ENCODE peak calls at places on chromosomes 7 and 10, in ten cellular contexts. One of them, this sample, is unnamed.

GRCh38 chr7:22884911-22885823 is 62.5 kb upstream of the TOMM7 start:
- DNase-seq in uterus: no peak
- DNase-seq in ovary: no peak
- DNase-seq in glutamatergic neuron: no peak
- DNase-seq in foreskin fibroblast: no peak
- DNase-seq in endothelial cell of umbilical vein: no peak
- DNase-seq in lower leg skin: no peak
- DNase-seq in astrocyte of the spinal cord: no peak
- DNase-seq in AG10803: no peak
- DNase-seq in psoas muscle: no peak
- DNase-seq in this sample: peak; percentile 22

GRCh38 chr7:40733578-40733977 is 598.8 kb downstream of the SUGCT start:
- DNase-seq in endothelial cell of umbilical vein: peak; percentile 52
- DNase-seq in ovary: no peak
- DNase-seq in AG10803: no peak
- DNase-seq in glutamatergic neuron: no peak
- DNase-seq in psoas muscle: no peak
- DNase-seq in foreskin fibroblast: no peak
- DNase-seq in lower leg skin: no peak
- DNase-seq in astrocyte of the spinal cord: no peak
- DNase-seq in uterus: no peak
- DNase-seq in this sample: no peak

GRCh38 chr7:55474944-55475911 is 97.1 kb downstream of the VOPP1 start:
- DNase-seq in uterus: no peak
- DNase-seq in glutamatergic neuron: no peak
- DNase-seq in ovary: no peak
- DNase-seq in astrocyte of the spinal cord: no peak
- DNase-seq in AG10803: no peak
- DNase-seq in endothelial cell of umbilical vein: no peak
- DNase-seq in psoas muscle: no peak
- DNase-seq in lower leg skin: peak; percentile 56
- DNase-seq in foreskin fibroblast: no peak
- DNase-seq in this sample: no peak

GRCh38 chr7:81519886-81520285 is 250.0 kb downstream of the HGF start:
- DNase-seq in AG10803: no peak
- DNase-seq in glutamatergic neuron: no peak
- DNase-seq in ovary: no peak
- DNase-seq in psoas muscle: no peak
- DNase-seq in lower leg skin: no peak
- DNase-seq in uterus: no peak
- DNase-seq in foreskin fibroblast: no peak
- DNase-seq in endothelial cell of umbilical vein: no peak
- DNase-seq in astrocyte of the spinal cord: no peak
- DNase-seq in this sample: peak; percentile 15

GRCh38 chr10:106185991-106186390 is 978.5 kb downstream of the SORCS1 start:
- DNase-seq in glutamatergic neuron: no peak
- DNase-seq in AG10803: peak; percentile 69
- DNase-seq in endothelial cell of umbilical vein: no peak
- DNase-seq in uterus: no peak
- DNase-seq in psoas muscle: no peak
- DNase-seq in astrocyte of the spinal cord: no peak
- DNase-seq in lower leg skin: no peak
- DNase-seq in ovary: no peak
- DNase-seq in foreskin fibroblast: peak; percentile 38
- DNase-seq in this sample: peak; percentile 20

GRCh38 chr7:151249034-151249731 is 689 bp upstream of the SMARCD3 start:
- DNase-seq in lower leg skin: peak; percentile 93
- DNase-seq in astrocyte of the spinal cord: peak; percentile 63
- DNase-seq in uterus: no peak
- DNase-seq in psoas muscle: peak; percentile 90
- DNase-seq in glutamatergic neuron: peak; percentile 46
- DNase-seq in foreskin fibroblast: peak; percentile 59
- DNase-seq in endothelial cell of umbilical vein: peak; percentile 56
- DNase-seq in ovary: peak; percentile 72
- DNase-seq in AG10803: peak; percentile 73
- DNase-seq in this sample: peak; percentile 35

GRCh38 chr10:50861370-50861769 is 24.1 kb downstream of the A1CF start:
- DNase-seq in endothelial cell of umbilical vein: no peak
- DNase-seq in uterus: no peak
- DNase-seq in ovary: no peak
- DNase-seq in psoas muscle: no peak
- DNase-seq in foreskin fibroblast: no peak
- DNase-seq in lower leg skin: no peak
- DNase-seq in AG10803: no peak
- DNase-seq in astrocyte of the spinal cord: no peak
- DNase-seq in glutamatergic neuron: no peak
- DNase-seq in this sample: no peak

GRCh38 chr7:143416565-143417149 is 8.0 kb upstream of the EPHA1 start:
- DNase-seq in ovary: no peak
- DNase-seq in lower leg skin: no peak
- DNase-seq in astrocyte of the spinal cord: peak; percentile 59
- DNase-seq in uterus: no peak
- DNase-seq in AG10803: peak; percentile 45
- DNase-seq in psoas muscle: no peak
- DNase-seq in glutamatergic neuron: no peak
- DNase-seq in foreskin fibroblast: peak; percentile 37
- DNase-seq in endothelial cell of umbilical vein: peak; percentile 56
- DNase-seq in this sample: peak; percentile 69

GRCh38 chr10:122468923-122469781 is 7.8 kb downstream of the HTRA1 start:
- DNase-seq in ovary: peak; percentile 68
- DNase-seq in uterus: peak; percentile 76
- DNase-seq in glutamatergic neuron: no peak
- DNase-seq in lower leg skin: peak; percentile 94
- DNase-seq in foreskin fibroblast: peak; percentile 96
- DNase-seq in AG10803: peak; percentile 99
- DNase-seq in endothelial cell of umbilical vein: peak; percentile 64
- DNase-seq in astrocyte of the spinal cord: peak; percentile 90
- DNase-seq in psoas muscle: no peak
- DNase-seq in this sample: peak; percentile 100

GRCh38 chr10:99827906-99828305 is 45.5 kb downstream of the ABCC2 start:
- DNase-seq in uterus: no peak
- DNase-seq in psoas muscle: no peak
- DNase-seq in foreskin fibroblast: peak; percentile 50
- DNase-seq in astrocyte of the spinal cord: peak; percentile 33
- DNase-seq in ovary: no peak
- DNase-seq in glutamatergic neuron: no peak
- DNase-seq in lower leg skin: no peak
- DNase-seq in endothelial cell of umbilical vein: no peak
- DNase-seq in AG10803: no peak
- DNase-seq in this sample: peak; percentile 76

GRCh38 chr10:120517196-120517595 is 60.2 kb downstream of the PLPP4 start:
- DNase-seq in astrocyte of the spinal cord: no peak
- DNase-seq in endothelial cell of umbilical vein: no peak
- DNase-seq in psoas muscle: no peak
- DNase-seq in glutamatergic neuron: no peak
- DNase-seq in ovary: no peak
- DNase-seq in uterus: no peak
- DNase-seq in foreskin fibroblast: no peak
- DNase-seq in lower leg skin: no peak
- DNase-seq in AG10803: no peak
- DNase-seq in this sample: no peak

GRCh38 chr7:27235387-27236052 is 7.1 kb upstream of the EVX1 start:
- DNase-seq in astrocyte of the spinal cord: no peak
- DNase-seq in foreskin fibroblast: no peak
- DNase-seq in uterus: peak; percentile 42
- DNase-seq in endothelial cell of umbilical vein: no peak
- DNase-seq in lower leg skin: peak; percentile 87
- DNase-seq in ovary: no peak
- DNase-seq in psoas muscle: peak; percentile 79
- DNase-seq in glutamatergic neuron: peak; percentile 85
- DNase-seq in AG10803: peak; percentile 17
- DNase-seq in this sample: peak; percentile 28

GRCh38 chr10:123323884-123324283 is 169.7 kb downstream of the BUB3 start:
- DNase-seq in foreskin fibroblast: no peak
- DNase-seq in psoas muscle: no peak
- DNase-seq in lower leg skin: no peak
- DNase-seq in astrocyte of the spinal cord: no peak
- DNase-seq in AG10803: no peak
- DNase-seq in glutamatergic neuron: no peak
- DNase-seq in uterus: no peak
- DNase-seq in endothelial cell of umbilical vein: no peak
- DNase-seq in ovary: no peak
- DNase-seq in this sample: no peak

GRCh38 chr7:149285581-149285975 is 23.6 kb downstream of the ZNF783 start:
- DNase-seq in endothelial cell of umbilical vein: peak; percentile 34
- DNase-seq in foreskin fibroblast: peak; percentile 17
- DNase-seq in lower leg skin: peak; percentile 87
- DNase-seq in glutamatergic neuron: no peak
- DNase-seq in uterus: no peak
- DNase-seq in AG10803: peak; percentile 16
- DNase-seq in ovary: peak; percentile 54
- DNase-seq in psoas muscle: no peak
- DNase-seq in astrocyte of the spinal cord: peak; percentile 13
- DNase-seq in this sample: peak; percentile 27

GRCh38 chr7:158541330-158542010 is 46.2 kb downstream of the PTPRN2 start:
- DNase-seq in foreskin fibroblast: no peak
- DNase-seq in ovary: no peak
- DNase-seq in astrocyte of the spinal cord: no peak
- DNase-seq in glutamatergic neuron: no peak
- DNase-seq in endothelial cell of umbilical vein: no peak
- DNase-seq in psoas muscle: no peak
- DNase-seq in AG10803: no peak
- DNase-seq in uterus: no peak
- DNase-seq in lower leg skin: no peak
- DNase-seq in this sample: no peak

GRCh38 chr7:25846722-25847121 is 305.3 kb upstream of the NFE2L3 start:
- DNase-seq in uterus: peak; percentile 92
- DNase-seq in AG10803: peak; percentile 65
- DNase-seq in astrocyte of the spinal cord: peak; percentile 85
- DNase-seq in foreskin fibroblast: peak; percentile 82
- DNase-seq in ovary: peak; percentile 73
- DNase-seq in endothelial cell of umbilical vein: peak; percentile 97
- DNase-seq in lower leg skin: peak; percentile 88
- DNase-seq in psoas muscle: peak; percentile 88
- DNase-seq in glutamatergic neuron: no peak
- DNase-seq in this sample: peak; percentile 94

GRCh38 chr10:75404335-75405200 is 3.0 kb upstream of the ZNF503 start:
- DNase-seq in lower leg skin: no peak
- DNase-seq in psoas muscle: no peak
- DNase-seq in glutamatergic neuron: no peak
- DNase-seq in ovary: peak; percentile 78
- DNase-seq in AG10803: no peak
- DNase-seq in endothelial cell of umbilical vein: no peak
- DNase-seq in foreskin fibroblast: no peak
- DNase-seq in astrocyte of the spinal cord: no peak
- DNase-seq in uterus: peak; percentile 55
- DNase-seq in this sample: no peak
- TF ChIP-seq CTCF in lower leg skin: no peak
- TF ChIP-seq CTCF in psoas muscle: no peak
- TF ChIP-seq CTCF in glutamatergic neuron: no peak
- TF ChIP-seq CTCF in ovary: no peak
- TF ChIP-seq CTCF in AG10803: no peak
- TF ChIP-seq CTCF in endothelial cell of umbilical vein: no peak
- TF ChIP-seq CTCF in foreskin fibroblast: no peak
- TF ChIP-seq CTCF in astrocyte of the spinal cord: no peak
- TF ChIP-seq CTCF in uterus: no peak
- TF ChIP-seq CTCF in this sample: no peak

GRCh38 chr7:147547252-147547897 is 1043.2 kb upstream of the C7orf33 start:
- DNase-seq in endothelial cell of umbilical vein: no peak
- DNase-seq in uterus: no peak
- DNase-seq in AG10803: peak; percentile 18
- DNase-seq in lower leg skin: no peak
- DNase-seq in astrocyte of the spinal cord: peak; percentile 9
- DNase-seq in ovary: no peak
- DNase-seq in psoas muscle: no peak
- DNase-seq in glutamatergic neuron: peak; percentile 39
- DNase-seq in foreskin fibroblast: no peak
- DNase-seq in this sample: peak; percentile 38
- TF ChIP-seq CTCF in endothelial cell of umbilical vein: no peak
- TF ChIP-seq CTCF in uterus: no peak
- TF ChIP-seq CTCF in AG10803: peak; percentile 44
- TF ChIP-seq CTCF in lower leg skin: no peak
- TF ChIP-seq CTCF in astrocyte of the spinal cord: peak; percentile 53
- TF ChIP-seq CTCF in ovary: no peak
- TF ChIP-seq CTCF in psoas muscle: no peak
- TF ChIP-seq CTCF in glutamatergic neuron: peak; percentile 41
- TF ChIP-seq CTCF in foreskin fibroblast: peak; percentile 27
- TF ChIP-seq CTCF in this sample: peak; percentile 55

GRCh38 chr10:18238875-18239485 is 98.8 kb downstream of the CACNB2 start:
- DNase-seq in uterus: no peak
- DNase-seq in lower leg skin: no peak
- DNase-seq in astrocyte of the spinal cord: peak; percentile 55
- DNase-seq in ovary: no peak
- DNase-seq in AG10803: peak; percentile 69
- DNase-seq in foreskin fibroblast: peak; percentile 53
- DNase-seq in psoas muscle: no peak
- DNase-seq in endothelial cell of umbilical vein: peak; percentile 26
- DNase-seq in glutamatergic neuron: no peak
- DNase-seq in this sample: peak; percentile 74
- TF ChIP-seq CTCF in uterus: peak; percentile 79
- TF ChIP-seq CTCF in lower leg skin: no peak
- TF ChIP-seq CTCF in astrocyte of the spinal cord: peak; percentile 75
- TF ChIP-seq CTCF in ovary: peak; percentile 50
- TF ChIP-seq CTCF in AG10803: peak; percentile 77
- TF ChIP-seq CTCF in foreskin fibroblast: peak; percentile 69
- TF ChIP-seq CTCF in psoas muscle: peak; percentile 39
- TF ChIP-seq CTCF in endothelial cell of umbilical vein: peak; percentile 37
- TF ChIP-seq CTCF in glutamatergic neuron: peak; percentile 69
- TF ChIP-seq CTCF in this sample: peak; percentile 76

GRCh38 chr10:70671229-70671588 is 1.1 kb upstream of the ADAMTS14 start:
- DNase-seq in AG10803: no peak
- DNase-seq in foreskin fibroblast: no peak
- DNase-seq in glutamatergic neuron: no peak
- DNase-seq in endothelial cell of umbilical vein: no peak
- DNase-seq in astrocyte of the spinal cord: no peak
- DNase-seq in lower leg skin: no peak
- DNase-seq in ovary: no peak
- DNase-seq in uterus: no peak
- DNase-seq in psoas muscle: no peak
- DNase-seq in this sample: no peak

GRCh38 chr10:70672165-70672992 is at the start of gene ADAMTS14:
- DNase-seq in AG10803: peak; percentile 38
- DNase-seq in foreskin fibroblast: no peak
- DNase-seq in lower leg skin: no peak
- DNase-seq in uterus: no peak
- DNase-seq in psoas muscle: peak; percentile 61
- DNase-seq in ovary: peak; percentile 35
- DNase-seq in glutamatergic neuron: peak; percentile 68
- DNase-seq in endothelial cell of umbilical vein: no peak
- DNase-seq in astrocyte of the spinal cord: peak; percentile 71
- DNase-seq in this sample: peak; percentile 44

GRCh38 chr10:70669732-70670317 is 2.5 kb upstream of the ADAMTS14 start:
- DNase-seq in ovary: no peak
- DNase-seq in uterus: no peak
- DNase-seq in glutamatergic neuron: no peak
- DNase-seq in endothelial cell of umbilical vein: no peak
- DNase-seq in psoas muscle: no peak
- DNase-seq in lower leg skin: no peak
- DNase-seq in astrocyte of the spinal cord: no peak
- DNase-seq in AG10803: no peak
- DNase-seq in foreskin fibroblast: no peak
- DNase-seq in this sample: no peak

GRCh38 chr10:70672993-70673928 is 955 bp downstream of the ADAMTS14 start:
- DNase-seq in lower leg skin: no peak
- DNase-seq in foreskin fibroblast: peak; percentile 88
- DNase-seq in glutamatergic neuron: peak; percentile 47
- DNase-seq in ovary: no peak
- DNase-seq in psoas muscle: no peak
- DNase-seq in astrocyte of the spinal cord: peak; percentile 77
- DNase-seq in AG10803: peak; percentile 93
- DNase-seq in uterus: no peak
- DNase-seq in endothelial cell of umbilical vein: no peak
- DNase-seq in this sample: peak; percentile 78

GRCh38 chr10:70671619-70672164 is 614 bp upstream of the ADAMTS14 start:
- DNase-seq in lower leg skin: no peak
- DNase-seq in ovary: no peak
- DNase-seq in endothelial cell of umbilical vein: no peak
- DNase-seq in foreskin fibroblast: no peak
- DNase-seq in glutamatergic neuron: no peak
- DNase-seq in AG10803: peak; percentile 25
- DNase-seq in uterus: no peak
- DNase-seq in astrocyte of the spinal cord: no peak
- DNase-seq in psoas muscle: no peak
- DNase-seq in this sample: no peak
- TF ChIP-seq CTCF in lower leg skin: no peak
- TF ChIP-seq CTCF in ovary: no peak
- TF ChIP-seq CTCF in endothelial cell of umbilical vein: no peak
- TF ChIP-seq CTCF in foreskin fibroblast: peak; percentile 22
- TF ChIP-seq CTCF in glutamatergic neuron: no peak
- TF ChIP-seq CTCF in AG10803: peak; percentile 31
- TF ChIP-seq CTCF in uterus: no peak
- TF ChIP-seq CTCF in astrocyte of the spinal cord: peak; percentile 36
- TF ChIP-seq CTCF in psoas muscle: no peak
- TF ChIP-seq CTCF in this sample: peak; percentile 15